ENCODE peak calls at places on chromosomes 5 and 9, in seven cellular contexts. One of them, this sample, is unnamed.

GRCh38 chr9:126719677-126720435 is 85.0 kb upstream of the ZBTB43 start:
- DNase-seq in IMR-90: peak
- DNase-seq in neuronal stem cell: peak
- DNase-seq in H9: peak
- DNase-seq in mesendoderm: peak
- DNase-seq in trophoblast cell: peak
- DNase-seq in H1: peak
- DNase-seq in this sample: peak

GRCh38 chr9:35907732-35908483 is 1.4 kb upstream of the SPAAR start:
- DNase-seq in IMR-90: peak
- DNase-seq in neuronal stem cell: peak
- DNase-seq in H9: peak
- DNase-seq in mesendoderm: peak
- DNase-seq in trophoblast cell: peak
- DNase-seq in H1: peak
- DNase-seq in this sample: peak

GRCh38 chr5:1908931-1909330 is 26.2 kb upstream of the IRX4 start:
- DNase-seq in IMR-90: no peak
- DNase-seq in neuronal stem cell: no peak
- DNase-seq in H9: no peak
- DNase-seq in mesendoderm: no peak
- DNase-seq in trophoblast cell: no peak
- DNase-seq in H1: no peak
- DNase-seq in this sample: no peak

GRCh38 chr5:69462170-69462569 is 30.4 kb upstream of the OCLN start:
- DNase-seq in IMR-90: no peak
- DNase-seq in neuronal stem cell: no peak
- DNase-seq in H9: no peak
- DNase-seq in mesendoderm: no peak
- DNase-seq in trophoblast cell: no peak
- DNase-seq in H1: no peak
- DNase-seq in this sample: no peak

GRCh38 chr5:27125856-27126255 is 87.5 kb upstream of the CDH9 start:
- DNase-seq in IMR-90: no peak
- DNase-seq in neuronal stem cell: no peak
- DNase-seq in H9: no peak
- DNase-seq in mesendoderm: peak
- DNase-seq in trophoblast cell: no peak
- DNase-seq in H1: no peak
- DNase-seq in this sample: no peak

GRCh38 chr5:150162142-150162513 is 4.5 kb upstream of the CDX1 start:
- DNase-seq in IMR-90: no peak
- DNase-seq in neuronal stem cell: no peak
- DNase-seq in H9: no peak
- DNase-seq in mesendoderm: no peak
- DNase-seq in trophoblast cell: no peak
- DNase-seq in H1: no peak
- DNase-seq in this sample: no peak

GRCh38 chr9:37859043-37859442 is 44.9 kb downstream of the SLC25A51 start:
- DNase-seq in IMR-90: peak
- DNase-seq in neuronal stem cell: no peak
- DNase-seq in H9: no peak
- DNase-seq in mesendoderm: peak
- DNase-seq in trophoblast cell: no peak
- DNase-seq in H1: no peak
- DNase-seq in this sample: peak

GRCh38 chr5:148875205-148875875 is 48.9 kb downstream of the ADRB2 start:
- DNase-seq in IMR-90: no peak
- DNase-seq in neuronal stem cell: no peak
- DNase-seq in H9: no peak
- DNase-seq in mesendoderm: no peak
- DNase-seq in trophoblast cell: no peak
- DNase-seq in H1: no peak
- DNase-seq in this sample: no peak

GRCh38 chr9:78954286-78954685 is 617.5 kb upstream of the TLE4 start:
- DNase-seq in IMR-90: peak
- DNase-seq in neuronal stem cell: no peak
- DNase-seq in H9: no peak
- DNase-seq in mesendoderm: no peak
- DNase-seq in trophoblast cell: no peak
- DNase-seq in H1: no peak
- DNase-seq in this sample: no peak

GRCh38 chr5:108528655-108529054 is 146.8 kb upstream of the FBXL17 start:
- DNase-seq in IMR-90: no peak
- DNase-seq in neuronal stem cell: no peak
- DNase-seq in H9: no peak
- DNase-seq in mesendoderm: no peak
- DNase-seq in trophoblast cell: no peak
- DNase-seq in H1: no peak
- DNase-seq in this sample: no peak

GRCh38 chr5:139027150-139027549 is 152.0 kb upstream of the LRRTM2 start:
- DNase-seq in IMR-90: no peak
- DNase-seq in neuronal stem cell: no peak
- DNase-seq in H9: no peak
- DNase-seq in mesendoderm: no peak
- DNase-seq in trophoblast cell: no peak
- DNase-seq in H1: no peak
- DNase-seq in this sample: no peak

GRCh38 chr5:74336286-74336685 is 304.2 kb downstream of the ENC1 start:
- DNase-seq in IMR-90: no peak
- DNase-seq in neuronal stem cell: no peak
- DNase-seq in H9: no peak
- DNase-seq in mesendoderm: no peak
- DNase-seq in trophoblast cell: no peak
- DNase-seq in H1: no peak
- DNase-seq in this sample: no peak

GRCh38 chr5:41071975-41072374 is 833 bp upstream of the MROH2B start:
- DNase-seq in IMR-90: peak
- DNase-seq in neuronal stem cell: no peak
- DNase-seq in H9: no peak
- DNase-seq in mesendoderm: no peak
- DNase-seq in trophoblast cell: no peak
- DNase-seq in H1: no peak
- DNase-seq in this sample: no peak

GRCh38 chr5:154405078-154405792 is 40.6 kb upstream of the SAP30L start:
- DNase-seq in IMR-90: peak
- DNase-seq in neuronal stem cell: peak
- DNase-seq in H9: peak
- DNase-seq in mesendoderm: peak
- DNase-seq in trophoblast cell: peak
- DNase-seq in H1: peak
- DNase-seq in this sample: peak

GRCh38 chr5:463952-464351 is 21.0 kb downstream of the EXOC3 start:
- DNase-seq in IMR-90: no peak
- DNase-seq in neuronal stem cell: no peak
- DNase-seq in H9: no peak
- DNase-seq in mesendoderm: no peak
- DNase-seq in trophoblast cell: no peak
- DNase-seq in H1: no peak
- DNase-seq in this sample: no peak

GRCh38 chr9:94591876-94592275 is 1.7 kb downstream of the FBP2 start:
- DNase-seq in IMR-90: no peak
- DNase-seq in neuronal stem cell: no peak
- DNase-seq in H9: no peak
- DNase-seq in mesendoderm: no peak
- DNase-seq in trophoblast cell: no peak
- DNase-seq in H1: no peak
- DNase-seq in this sample: no peak

GRCh38 chr9:108117775-108118174 is 628.2 kb upstream of the KLF4 start:
- DNase-seq in IMR-90: no peak
- DNase-seq in neuronal stem cell: no peak
- DNase-seq in H9: no peak
- DNase-seq in mesendoderm: peak
- DNase-seq in trophoblast cell: no peak
- DNase-seq in H1: no peak
- DNase-seq in this sample: no peak

GRCh38 chr5:14004598-14005394 is 60.3 kb upstream of the DNAH5 start:
- DNase-seq in IMR-90: peak
- DNase-seq in neuronal stem cell: no peak
- DNase-seq in H9: no peak
- DNase-seq in mesendoderm: peak
- DNase-seq in trophoblast cell: no peak
- DNase-seq in H1: no peak
- DNase-seq in this sample: no peak

GRCh38 chr5:68406767-68407232 is 191.2 kb downstream of the PIK3R1 start:
- DNase-seq in IMR-90: no peak
- DNase-seq in neuronal stem cell: no peak
- DNase-seq in H9: no peak
- DNase-seq in mesendoderm: no peak
- DNase-seq in trophoblast cell: no peak
- DNase-seq in H1: no peak
- DNase-seq in this sample: no peak

GRCh38 chr9:80596576-80596975 is 1024.8 kb downstream of the TLE4 start:
- DNase-seq in IMR-90: no peak
- DNase-seq in neuronal stem cell: no peak
- DNase-seq in H9: no peak
- DNase-seq in mesendoderm: no peak
- DNase-seq in trophoblast cell: no peak
- DNase-seq in H1: no peak
- DNase-seq in this sample: no peak

GRCh38 chr9:123523828-123524227 is 167.8 kb downstream of the CRB2 start:
- DNase-seq in IMR-90: no peak
- DNase-seq in neuronal stem cell: no peak
- DNase-seq in H9: no peak
- DNase-seq in mesendoderm: no peak
- DNase-seq in trophoblast cell: peak
- DNase-seq in H1: no peak
- DNase-seq in this sample: no peak

DNA sequence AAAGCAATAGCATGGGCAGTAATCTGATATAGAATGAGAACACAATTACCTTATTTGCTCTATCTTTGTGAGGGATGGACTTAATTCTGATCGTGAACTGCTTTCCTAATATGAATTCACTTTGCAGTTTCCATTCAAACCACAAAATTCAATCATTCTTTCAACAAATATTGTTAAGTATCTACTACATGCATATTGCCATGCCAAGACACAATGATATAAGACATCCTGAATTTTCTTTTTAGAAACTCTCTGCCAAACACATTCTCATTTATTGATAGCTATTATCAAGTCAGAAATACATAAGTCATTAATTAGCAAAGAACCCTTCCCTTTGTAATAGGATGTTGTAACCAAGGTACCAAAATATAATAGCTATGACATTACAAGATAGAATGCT is 121.6 kb upstream of the TARS1 start:
- DNase-seq in IMR-90: no peak
- DNase-seq in neuronal stem cell: no peak
- DNase-seq in H9: no peak
- DNase-seq in mesendoderm: no peak
- DNase-seq in trophoblast cell: no peak
- DNase-seq in H1: no peak
- DNase-seq in this sample: no peak
- H4K8ac ChIP-seq in IMR-90: no peak
- H4K8ac ChIP-seq in neuronal stem cell: no peak
- H4K8ac ChIP-seq in H9: no peak
- H4K8ac ChIP-seq in mesendoderm: no peak
- H4K8ac ChIP-seq in trophoblast cell: no peak
- H4K8ac ChIP-seq in H1: no peak
- H4K8ac ChIP-seq in this sample: no peak

DNA sequence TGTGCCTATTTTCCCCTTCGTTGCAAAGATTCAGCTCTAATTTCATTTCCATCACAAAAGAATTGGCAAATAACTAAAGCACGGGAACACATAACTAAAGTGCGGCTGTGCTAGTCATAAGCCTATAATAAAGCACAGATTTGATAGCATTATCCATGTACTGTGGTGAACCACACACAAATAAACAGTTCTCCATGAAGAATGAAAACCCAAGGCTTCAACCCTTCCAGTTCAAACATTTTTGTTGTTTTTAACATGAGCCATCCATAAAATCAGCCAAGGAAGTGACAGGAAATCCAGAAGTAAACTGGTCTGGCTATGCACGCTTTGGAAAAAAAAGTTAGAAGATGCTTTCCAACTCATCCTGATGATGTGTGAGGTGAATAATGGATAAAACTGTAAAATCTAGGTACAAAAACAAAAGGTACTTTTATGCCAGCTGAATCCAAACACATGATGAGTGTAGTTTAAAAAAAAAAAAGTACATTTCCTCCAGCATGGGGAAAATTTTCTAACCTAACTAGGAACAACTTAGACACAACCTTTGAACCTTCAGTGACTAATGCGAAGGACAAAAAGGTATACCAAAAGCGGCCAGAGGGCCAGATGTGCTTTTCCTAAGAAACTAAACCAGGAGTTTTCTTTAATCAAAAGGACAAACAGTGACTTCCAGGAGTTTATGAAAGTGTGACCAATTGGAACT is 10.2 kb downstream of the ZNF608 start:
- DNase-seq in IMR-90: peak
- DNase-seq in neuronal stem cell: no peak
- DNase-seq in H9: no peak
- DNase-seq in mesendoderm: no peak
- DNase-seq in trophoblast cell: no peak
- DNase-seq in H1: no peak
- DNase-seq in this sample: peak
- H4K8ac ChIP-seq in IMR-90: peak
- H4K8ac ChIP-seq in neuronal stem cell: no peak
- H4K8ac ChIP-seq in H9: no peak
- H4K8ac ChIP-seq in mesendoderm: peak
- H4K8ac ChIP-seq in trophoblast cell: no peak
- H4K8ac ChIP-seq in H1: no peak
- H4K8ac ChIP-seq in this sample: no peak

GRCh38 chr9:121038452-121039203 is 11.4 kb downstream of the C5 start:
- DNase-seq in IMR-90: no peak
- DNase-seq in neuronal stem cell: no peak
- DNase-seq in H9: no peak
- DNase-seq in mesendoderm: no peak
- DNase-seq in trophoblast cell: no peak
- DNase-seq in H1: no peak
- DNase-seq in this sample: no peak
- H4K8ac ChIP-seq in IMR-90: no peak
- H4K8ac ChIP-seq in neuronal stem cell: no peak
- H4K8ac ChIP-seq in H9: no peak
- H4K8ac ChIP-seq in mesendoderm: no peak
- H4K8ac ChIP-seq in trophoblast cell: no peak
- H4K8ac ChIP-seq in H1: no peak
- H4K8ac ChIP-seq in this sample: no peak

GRCh38 chr9:137902646-137903045 is 25.1 kb downstream of the CACNA1B start:
- DNase-seq in IMR-90: no peak
- DNase-seq in neuronal stem cell: no peak
- DNase-seq in H9: no peak
- DNase-seq in mesendoderm: no peak
- DNase-seq in trophoblast cell: no peak
- DNase-seq in H1: no peak
- DNase-seq in this sample: no peak

GRCh38 chr9:137905740-137906139 is 28.2 kb downstream of the CACNA1B start:
- DNase-seq in IMR-90: no peak
- DNase-seq in neuronal stem cell: no peak
- DNase-seq in H9: no peak
- DNase-seq in mesendoderm: peak
- DNase-seq in trophoblast cell: no peak
- DNase-seq in H1: no peak
- DNase-seq in this sample: no peak

GRCh38 chr9:137912671-137913070 is 35.1 kb downstream of the CACNA1B start:
- DNase-seq in IMR-90: no peak
- DNase-seq in neuronal stem cell: no peak
- DNase-seq in H9: no peak
- DNase-seq in mesendoderm: no peak
- DNase-seq in trophoblast cell: no peak
- DNase-seq in H1: no peak
- DNase-seq in this sample: no peak

GRCh38 chr9:137913132-137913531 is 35.5 kb downstream of the CACNA1B start:
- DNase-seq in IMR-90: no peak
- DNase-seq in neuronal stem cell: no peak
- DNase-seq in H9: no peak
- DNase-seq in mesendoderm: no peak
- DNase-seq in trophoblast cell: no peak
- DNase-seq in H1: no peak
- DNase-seq in this sample: no peak

GRCh38 chr9:137907776-137908175 is 30.2 kb downstream of the CACNA1B start:
- DNase-seq in IMR-90: no peak
- DNase-seq in neuronal stem cell: no peak
- DNase-seq in H9: no peak
- DNase-seq in mesendoderm: no peak
- DNase-seq in trophoblast cell: no peak
- DNase-seq in H1: no peak
- DNase-seq in this sample: no peak
- H4K8ac ChIP-seq in IMR-90: no peak
- H4K8ac ChIP-seq in neuronal stem cell: no peak
- H4K8ac ChIP-seq in H9: no peak
- H4K8ac ChIP-seq in mesendoderm: no peak
- H4K8ac ChIP-seq in trophoblast cell: no peak
- H4K8ac ChIP-seq in H1: no peak
- H4K8ac ChIP-seq in this sample: no peak